ENCODE peak calls at places on chromosomes 13 and 19, in seven cellular contexts. C, P, N, F, T, H and L are unnamed samples.

GRCh38 chr13:98324105-98324504 is 147.0 kb upstream of the RNF113B start:
- DNase-seq in C (no peak), P (peak), N (peak), F (no peak), T (no peak), H (no peak), L (no peak)

GRCh38 chr19:8423821-8424223 is 10.7 kb downstream of the MARCHF2 start:
- DNase-seq in C (peak), P (peak), N (no peak), F (no peak), T (no peak), H (no peak), L (peak)

GRCh38 chr19:48325265-48325910 is at the start of gene EMP3:
- DNase-seq in C (peak), P (peak), N (no peak), F (peak), T (peak), H (no peak), L (no peak)

GRCh38 chr13:42762917-42763316 is 18.5 kb upstream of the FAM216B start:
- DNase-seq in C (no peak), P (peak), N (no peak), F (no peak), T (no peak), H (no peak), L (no peak)

GRCh38 chr13:102707465-102707864 is 12.6 kb upstream of the METTL21C start:
- DNase-seq in C (no peak), P (peak), N (no peak), F (no peak), T (no peak), H (no peak), L (no peak)

GRCh38 chr19:31118292-31118925 is 230.8 kb downstream of the TSHZ3 start:
- DNase-seq in C (no peak), P (no peak), N (no peak), F (no peak), T (no peak), H (no peak), L (no peak)

GRCh38 chr19:48644355-48644754 is 1.6 kb downstream of the CA11 start:
- DNase-seq in C (no peak), P (no peak), N (no peak), F (no peak), T (no peak), H (no peak), L (no peak)

GRCh38 chr19:58317481-58318072 is 9.2 kb upstream of the ZSCAN22 start:
- DNase-seq in C (no peak), P (peak), N (no peak), F (no peak), T (no peak), H (no peak), L (no peak)

GRCh38 chr13:33870046-33870668 is 52.2 kb downstream of the RFC3 start:
- DNase-seq in C (no peak), P (no peak), N (peak), F (no peak), T (no peak), H (peak), L (no peak)

GRCh38 chr19:4061683-4062575 is 4.8 kb downstream of the ZBTB7A start:
- DNase-seq in C (peak), P (no peak), N (no peak), F (no peak), T (no peak), H (no peak), L (no peak)

GRCh38 chr13:23794267-23795161 is 94.7 kb downstream of the MIPEP start:
- DNase-seq in C (no peak), P (peak), N (no peak), F (no peak), T (no peak), H (no peak), L (no peak)

GRCh38 chr13:30846311-30846710 is 59.8 kb upstream of the MEDAG start:
- DNase-seq in C (no peak), P (no peak), N (no peak), F (no peak), T (no peak), H (no peak), L (no peak)

GRCh38 chr19:23764781-23765180 is 6.1 kb upstream of the ZNF681 start:
- DNase-seq in C (no peak), P (no peak), N (no peak), F (no peak), T (no peak), H (no peak), L (no peak)

GRCh38 chr19:47421844-47422395 is 2.6 kb upstream of the MEIS3 start:
- DNase-seq in C (no peak), P (peak), N (no peak), F (no peak), T (no peak), H (no peak), L (no peak)

GRCh38 chr19:46350758-46351159 is 3.9 kb downstream of the PPP5C start:
- DNase-seq in C (no peak), P (no peak), N (no peak), F (peak), T (no peak), H (no peak), L (no peak)

GRCh38 chr13:40069173-40070044 is 413.9 kb downstream of the COG6 start:
- DNase-seq in C (peak), P (peak), N (no peak), F (peak), T (peak), H (no peak), L (no peak)

GRCh38 chr19:2491130-2491801 is 15.3 kb downstream of the GADD45B start:
- DNase-seq in C (peak), P (peak), N (peak), F (no peak), T (no peak), H (no peak), L (no peak)

GRCh38 chr19:29173896-29174295 is 39.1 kb downstream of the UQCRFS1 start:
- DNase-seq in C (no peak), P (no peak), N (no peak), F (no peak), T (no peak), H (no peak), L (no peak)

GRCh38 chr13:113065406-113066141 is 40.0 kb upstream of the F7 start:
- DNase-seq in C (no peak), P (no peak), N (no peak), F (no peak), T (no peak), H (no peak), L (no peak)

GRCh38 chr13:28469316-28469715 is 25.6 kb downstream of the FLT1 start:
- DNase-seq in C (no peak), P (no peak), N (no peak), F (no peak), T (no peak), H (no peak), L (no peak)

GRCh38 chr13:45243072-45243471 is 42.2 kb upstream of the KCTD4 start:
- DNase-seq in C (peak), P (no peak), N (no peak), F (no peak), T (no peak), H (no peak), L (no peak)

GRCh38 chr13:99655351-99656091 is 154.2 kb downstream of the TM9SF2 start:
- DNase-seq in C (no peak), P (peak), N (no peak), F (peak), T (no peak), H (no peak), L (no peak)

GRCh38 chr19:55340784-55341147 is 1.1 kb downstream of the KMT5C start:
- DNase-seq in C (no peak), P (peak), N (peak), F (no peak), T (no peak), H (peak), L (no peak)

GRCh38 chr13:114099191-114099590 is 33.2 kb downstream of the RASA3 start:
- DNase-seq in C (no peak), P (peak), N (no peak), F (no peak), T (no peak), H (no peak), L (peak)

GRCh38 chr19:872266-872951 is 12.9 kb downstream of the CFD start:
- DNase-seq in C (peak), P (no peak), N (no peak), F (peak), T (peak), H (no peak), L (no peak)

GRCh38 chr13:93079294-93079693 is 147.3 kb upstream of the GPC6 start:
- DNase-seq in C (no peak), P (peak), N (peak), F (no peak), T (no peak), H (no peak), L (no peak)

GRCh38 chr13:77113496-77113895 is 86.5 kb upstream of the FBXL3 start:
- DNase-seq in C (no peak), P (peak), N (no peak), F (no peak), T (no peak), H (no peak), L (no peak)

GRCh38 chr19:16160943-16161560 is 12.3 kb downstream of the CIB3 start:
- DNase-seq in C (no peak), P (peak), N (no peak), F (peak), T (no peak), H (no peak), L (no peak)

GRCh38 chr13:95228130-95228529 is 73.1 kb downstream of the ABCC4 start:
- DNase-seq in C (no peak), P (no peak), N (no peak), F (no peak), T (no peak), H (no peak), L (no peak)

GRCh38 chr13:33816912-33817311 is 1.0 kb upstream of the RFC3 start:
- DNase-seq in C (no peak), P (no peak), N (no peak), F (no peak), T (no peak), H (no peak), L (no peak)

GRCh38 chr19:9075064-9075964 is 11.5 kb upstream of the OR1M1 start:
- DNase-seq in C (peak), P (peak), N (no peak), F (no peak), T (no peak), H (no peak), L (no peak)

GRCh38 chr13:94311893-94312292 is 167.6 kb downstream of the DCT start:
- DNase-seq in C (no peak), P (no peak), N (no peak), F (no peak), T (no peak), H (no peak), L (no peak)

GRCh38 chr19:49767967-49768581 is 1.3 kb downstream of the AP2A1 start:
- DNase-seq in C (no peak), P (no peak), N (no peak), F (no peak), T (no peak), H (no peak), L (no peak)

GRCh38 chr13:112069063-112069726 is 2.2 kb downstream of the SOX1 start:
- DNase-seq in C (no peak), P (no peak), N (no peak), F (no peak), T (no peak), H (no peak), L (no peak)

GRCh38 chr13:78621086-78621485 is 17.7 kb upstream of the POU4F1 start:
- DNase-seq in C (no peak), P (peak), N (no peak), F (no peak), T (no peak), H (no peak), L (no peak)

GRCh38 chr13:29434217-29434940 is 161.1 kb downstream of the SLC7A1 start:
- DNase-seq in C (no peak), P (no peak), N (no peak), F (no peak), T (no peak), H (no peak), L (no peak)

GRCh38 chr13:96581741-96582140 is 412.5 kb downstream of the OXGR1 start:
- DNase-seq in C (no peak), P (no peak), N (no peak), F (no peak), T (no peak), H (no peak), L (no peak)